ENCODE peak calls at places on chromosomes 1 and 21, in five cellular contexts. Z is iris pigment epithelial cell; W is tibial artery; L is GM23248; B is stimulated activated CD4-positive, alpha-beta T cell treated with anti-CD3 and anti-CD28 coated beads, Interleukin-1b, Interleukin-23, amount 100 ng/mL, for 4 hours. H is an unnamed sample.

GRCh38 chr21:26405735-26406361 is 167.2 kb downstream of the CYYR1 start:
- DNase-seq in B (no peak), L (peak), Z (peak), W (no peak), H (no peak)

GRCh38 chr21:36551731-36552457 is 72.0 kb upstream of the CLDN14 start:
- DNase-seq in W (no peak), L (peak), Z (peak), B (no peak), H (no peak)

GRCh38 chr1:43634729-43635128 is 15.2 kb upstream of the KDM4A start:
- DNase-seq in Z (no peak), W (no peak), B (no peak), L (no peak), H (no peak)

GRCh38 chr1:41898191-41898713 is 20.5 kb downstream of the HIVEP3 start:
- DNase-seq in Z (peak), B (peak), W (no peak), L (peak), H (no peak)

GRCh38 chr21:43667191-43667904 is 8.0 kb downstream of the RRP1B start:
- DNase-seq in W (no peak), B (no peak), L (peak), Z (peak), H (no peak)

GRCh38 chr1:7583291-7584096 is 187.6 kb upstream of the VAMP3 start:
- DNase-seq in L (no peak), Z (no peak), B (no peak), W (peak), H (no peak)

GRCh38 chr1:49364676-49365075 is 588.0 kb upstream of the BEND5 start:
- DNase-seq in L (no peak), B (no peak), Z (peak), W (no peak), H (no peak)

GRCh38 chr1:102919659-102920058 is 188.7 kb downstream of the COL11A1 start:
- DNase-seq in B (no peak), Z (peak), L (peak), W (no peak), H (no peak)

GRCh38 chr1:59697138-59697811 is 117.5 kb upstream of the HOOK1 start:
- DNase-seq in L (peak), W (no peak), B (no peak), Z (peak), H (no peak)

GRCh38 chr1:89552481-89553194 is 28.0 kb downstream of the LRRC8B start:
- DNase-seq in Z (peak), W (peak), B (no peak), L (peak), H (peak)

GRCh38 chr1:244552336-244552735 is 91.3 kb downstream of the CATSPERE start:
- DNase-seq in W (no peak), Z (peak), L (peak), B (no peak), H (no peak)

GRCh38 chr21:45592208-45592619 is 50.0 kb upstream of the SLC19A1 start:
- DNase-seq in W (no peak), B (peak), L (no peak), Z (peak), H (no peak)

GRCh38 chr1:5513891-5514515 is 478.2 kb downstream of the NPHP4 start:
- DNase-seq in W (no peak), L (no peak), B (no peak), Z (no peak), H (no peak)

GRCh38 chr1:38567401-38567800 is 292.2 kb downstream of the RRAGC start:
- DNase-seq in W (no peak), L (no peak), Z (no peak), B (no peak), H (no peak)

GRCh38 chr1:1356796-1357401 is 1.5 kb downstream of the MXRA8 start:
- DNase-seq in L (peak), W (no peak), B (no peak), Z (no peak), H (peak)

GRCh38 chr1:154821083-154821482 is 49.0 kb downstream of the KCNN3 start:
- DNase-seq in Z (no peak), B (no peak), L (no peak), W (no peak), H (no peak)

GRCh38 chr1:229108598-229109201 is 162.2 kb upstream of the RAB4A start:
- DNase-seq in W (no peak), B (no peak), L (no peak), Z (no peak), H (no peak)

GRCh38 chr1:209756608-209757445 is 974 bp downstream of the TRAF3IP3 start:
- DNase-seq in Z (no peak), L (no peak), B (no peak), W (no peak), H (no peak)

H was measured in gastrocnemius medialis.